ENCODE peak calls at places on chromosomes 5 and 9, in eight cellular contexts. G, R, T, X, U, M, O and W are unnamed samples.

GRCh38 chr5:180119031-180119885 is 47.7 kb upstream of the RNF130 start:
- DNase-seq in M (peak; percentile 43), O (no peak), U (no peak), R (no peak), G (peak; percentile 58), T (no peak), X (no peak), W (no peak)

GRCh38 chr5:55141945-55142690 is 17.9 kb upstream of the GPX8 start:
- DNase-seq in U (no peak), M (no peak), X (no peak), R (no peak), G (no peak), O (no peak), T (no peak), W (no peak)

GRCh38 chr9:4196376-4196775 is 103.5 kb downstream of the GLIS3 start:
- DNase-seq in R (no peak), G (no peak), M (no peak), U (no peak), O (no peak), T (no peak), X (no peak), W (no peak)

GRCh38 chr9:126690431-126691051 is 76.8 kb downstream of the LMX1B start:
- DNase-seq in X (peak; percentile 25), T (no peak), M (peak; percentile 95), O (peak; percentile 41), U (peak; percentile 54), R (peak; percentile 69), G (no peak), W (peak; percentile 38)

GRCh38 chr9:113737414-113738271 is 138.5 kb upstream of the ZNF618 start:
- DNase-seq in M (peak; percentile 90), T (peak; percentile 71), U (peak; percentile 71), R (peak; percentile 87), O (peak; percentile 51), X (peak; percentile 42), G (no peak), W (peak; percentile 24)

GRCh38 chr5:56908942-56909293 is 478 bp upstream of the SETD9 start:
- DNase-seq in X (no peak), M (no peak), U (no peak), R (no peak), O (no peak), T (no peak), G (no peak), W (no peak)

GRCh38 chr5:110790673-110791072 is 51.9 kb downstream of the SLC25A46 start:
- DNase-seq in M (no peak), T (no peak), U (peak; percentile 68), O (no peak), R (peak; percentile 44), X (no peak), G (no peak), W (no peak)

GRCh38 chr5:159826351-159827222 is 89.7 kb upstream of the ADRA1B start:
- DNase-seq in O (peak; percentile 67), T (no peak), U (peak; percentile 93), X (no peak), G (no peak), R (no peak), M (no peak), W (no peak)

GRCh38 chr9:2473691-2474090 is 147.9 kb upstream of the VLDLR start:
- DNase-seq in U (no peak), O (no peak), G (no peak), R (no peak), T (no peak), X (no peak), M (no peak), W (no peak)

GRCh38 chr5:95130951-95131350 is 153.9 kb downstream of the MCTP1 start:
- DNase-seq in G (no peak), R (no peak), U (no peak), M (no peak), T (no peak), O (no peak), X (peak; percentile 57), W (no peak)

DNA sequence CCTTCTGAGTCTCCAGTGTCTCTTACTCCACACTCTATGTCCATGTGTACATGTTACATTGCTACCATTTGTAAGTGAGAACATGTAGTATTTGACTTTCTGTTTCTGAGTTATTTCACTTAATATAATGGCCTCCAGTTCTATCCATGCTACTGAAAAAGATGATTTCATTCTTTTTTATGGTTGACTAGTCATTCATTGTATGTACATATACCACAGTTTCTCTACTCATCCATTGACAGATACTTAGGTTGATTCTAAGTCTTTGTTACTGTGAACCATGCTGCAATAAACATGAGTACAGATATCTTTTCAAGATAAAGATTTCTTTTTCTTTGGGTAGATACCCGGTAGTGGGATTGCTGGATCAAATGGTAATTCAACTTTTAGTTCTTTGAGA is 107.1 kb upstream of the CHD1 start:
- DNase-seq in O (no peak), G (no peak), M (no peak), U (no peak), R (no peak), T (no peak), X (no peak), W (no peak)
- H3K4me3 ChIP-seq in O (no peak overlapping the region), G (no peak overlapping the region), M (no peak overlapping the region), U (no peak overlapping the region), R (no peak overlapping the region), T (no peak overlapping the region), X (no peak overlapping the region), W (no peak overlapping the region)

GRCh38 chr9:121349009-121349408 is 21.0 kb downstream of the STOM start:
- DNase-seq in T (no peak), O (no peak), R (no peak), X (no peak), U (no peak), G (no peak), M (no peak), W (no peak)
- H3K4me3 ChIP-seq in T (no peak overlapping the region), O (no peak overlapping the region), R (no peak overlapping the region), X (no peak overlapping the region), U (no peak overlapping the region), G (no peak overlapping the region), M (no peak overlapping the region), W (no peak overlapping the region)

DNA sequence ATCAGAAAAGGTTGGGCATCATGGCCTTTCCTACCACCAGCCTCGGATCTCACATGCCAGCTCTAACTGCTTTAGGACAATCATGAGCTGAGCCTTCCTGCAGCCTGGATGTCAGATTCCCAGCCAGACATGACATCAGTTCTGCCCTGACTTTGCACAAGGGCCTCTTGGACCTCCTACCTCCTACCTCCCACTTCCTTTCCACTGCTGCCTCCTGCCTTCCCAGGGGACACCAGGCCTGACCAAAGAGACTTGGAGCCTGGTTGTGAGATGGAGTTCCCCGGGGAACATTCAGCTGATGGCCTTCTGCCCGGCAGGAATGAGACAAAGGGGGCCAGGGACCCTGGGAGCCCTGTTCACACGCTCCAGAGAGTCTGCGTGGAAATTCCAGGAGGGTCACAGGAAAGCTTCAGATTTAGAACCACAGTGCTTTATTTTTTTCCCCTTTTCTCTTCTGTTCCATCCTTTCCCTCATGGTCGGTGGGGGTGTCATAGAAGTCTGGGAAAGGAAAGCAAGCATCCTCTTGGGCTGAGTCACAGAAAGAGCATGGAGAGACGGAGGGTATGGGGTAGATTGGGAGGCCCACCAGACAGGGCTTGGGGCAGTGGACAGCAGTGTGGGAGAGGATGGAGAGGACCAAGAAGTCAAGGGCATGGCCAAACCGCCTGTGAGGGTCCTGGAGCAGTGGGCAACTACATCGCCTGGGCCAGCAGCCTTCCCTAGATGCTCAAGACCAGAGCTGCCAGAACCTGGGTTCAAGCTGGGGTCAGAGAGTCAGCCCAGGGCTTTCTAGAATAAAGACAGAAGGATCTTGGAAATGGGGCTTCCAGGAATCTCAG is 35.5 kb upstream of the IL17B start:
- DNase-seq in O (no peak), X (peak; percentile 81), T (no peak), M (no peak), G (peak; percentile 86), R (no peak), U (no peak), W (no peak)
- H3K4me3 ChIP-seq in O (no peak overlapping the region), X (no peak overlapping the region), T (no peak overlapping the region), M (no peak overlapping the region), G (peak overlapping the region; percentile 94), R (no peak overlapping the region), U (no peak overlapping the region), W (no peak overlapping the region)

GRCh38 chr9:21551401-21551800 is 69.3 kb upstream of the IFNE start:
- DNase-seq in T (no peak), U (no peak), X (no peak), G (no peak), M (no peak), R (no peak), O (no peak), W (no peak)

GRCh38 chr9:21550392-21550791 is 68.3 kb upstream of the IFNE start:
- DNase-seq in T (no peak), O (no peak), X (no peak), R (no peak), U (no peak), G (no peak), M (no peak), W (no peak)

GRCh38 chr9:21546949-21547348 is 64.8 kb upstream of the IFNE start:
- DNase-seq in G (no peak), U (no peak), R (no peak), X (no peak), T (no peak), O (no peak), M (no peak), W (no peak)

GRCh38 chr9:21549890-21550289 is 67.8 kb upstream of the IFNE start:
- DNase-seq in R (no peak), U (no peak), M (no peak), G (no peak), X (no peak), T (no peak), O (no peak), W (no peak)

DNA sequence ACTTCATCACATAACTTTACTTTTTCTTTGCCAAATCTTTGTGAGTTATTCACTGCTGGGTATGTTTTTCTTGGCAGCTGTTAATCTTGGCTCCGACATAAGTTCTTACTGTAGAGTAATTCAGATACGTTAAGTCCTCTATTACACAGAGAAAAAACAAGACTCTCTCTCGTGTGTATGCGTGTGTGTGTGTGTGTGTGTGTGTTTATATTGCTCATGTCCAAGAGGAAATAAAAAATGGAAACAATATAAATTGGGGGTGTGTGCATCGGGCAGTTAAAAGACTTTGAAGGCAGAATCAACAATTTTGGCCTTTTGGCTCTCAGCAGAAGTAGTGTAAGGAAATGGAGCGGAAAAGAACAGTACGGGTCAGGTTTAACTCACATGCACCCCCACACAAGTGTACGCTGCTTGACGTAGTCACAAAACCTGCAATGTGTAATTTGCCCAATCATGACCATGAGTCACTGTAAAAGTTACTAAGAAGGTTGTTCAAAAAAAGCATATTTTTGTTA is 67.2 kb upstream of the IFNE start:
- DNase-seq in U (peak; percentile 89), G (peak; percentile 67), T (no peak), X (no peak), M (no peak), R (no peak), O (no peak), W (no peak)
- H3K4me3 ChIP-seq in U (peak overlapping the region; percentile 31), G (no peak overlapping the region), T (no peak overlapping the region), X (no peak overlapping the region), M (no peak overlapping the region), R (no peak overlapping the region), O (no peak overlapping the region), W (no peak overlapping the region)

GRCh38 chr9:19233344-19233743 is 2.9 kb downstream of the DENND4C start:
- DNase-seq in M (no peak), O (no peak), R (peak; percentile 65), G (no peak), T (no peak), U (no peak), X (no peak), W (no peak)
- H3K4me3 ChIP-seq in M (no peak overlapping the region), O (no peak overlapping the region), R (peak overlapping the region; percentile 93), G (no peak overlapping the region), T (no peak overlapping the region), U (peak overlapping the region; percentile 47), X (no peak overlapping the region), W (peak overlapping the region; percentile 85)